ENCODE peak calls at places on chromosomes 2 and 18, in seven cellular contexts. One of them, this sample, is unnamed.

GRCh38 chr18:36593001-36593400 is 235.8 kb downstream of the TPGS2 start:
- DNase-seq in NCI-H187: no peak
- DNase-seq in HT1080: peak
- DNase-seq in activated naive CD4-positive, alpha-beta T cell treated with Interleukin-2 at 50 U/mL for 16 hours: no peak
- DNase-seq in tibial artery: no peak
- DNase-seq in M059J: peak
- DNase-seq in stimulated activated naive CD4-positive, alpha-beta T cell: no peak
- DNase-seq in this sample: no peak

GRCh38 chr2:189782221-189782671 is 1.9 kb downstream of the ORMDL1 start:
- DNase-seq in NCI-H187: no peak
- DNase-seq in HT1080: no peak
- DNase-seq in activated naive CD4-positive, alpha-beta T cell treated with Interleukin-2 at 50 U/mL for 16 hours: peak
- DNase-seq in tibial artery: no peak
- DNase-seq in M059J: no peak
- DNase-seq in stimulated activated naive CD4-positive, alpha-beta T cell: no peak
- DNase-seq in this sample: no peak

GRCh38 chr2:18829976-18830375 is 240.6 kb upstream of the NT5C1B start:
- DNase-seq in NCI-H187: no peak
- DNase-seq in HT1080: no peak
- DNase-seq in activated naive CD4-positive, alpha-beta T cell treated with Interleukin-2 at 50 U/mL for 16 hours: no peak
- DNase-seq in tibial artery: no peak
- DNase-seq in M059J: no peak
- DNase-seq in stimulated activated naive CD4-positive, alpha-beta T cell: no peak
- DNase-seq in this sample: no peak

GRCh38 chr2:152037711-152038110 is 61.1 kb downstream of the CACNB4 start:
- DNase-seq in NCI-H187: no peak
- DNase-seq in HT1080: no peak
- DNase-seq in activated naive CD4-positive, alpha-beta T cell treated with Interleukin-2 at 50 U/mL for 16 hours: no peak
- DNase-seq in tibial artery: peak
- DNase-seq in M059J: no peak
- DNase-seq in stimulated activated naive CD4-positive, alpha-beta T cell: no peak
- DNase-seq in this sample: no peak

GRCh38 chr2:166234112-166234846 is 106.5 kb upstream of the SCN1A start:
- DNase-seq in NCI-H187: no peak
- DNase-seq in HT1080: peak
- DNase-seq in activated naive CD4-positive, alpha-beta T cell treated with Interleukin-2 at 50 U/mL for 16 hours: no peak
- DNase-seq in tibial artery: no peak
- DNase-seq in M059J: peak
- DNase-seq in stimulated activated naive CD4-positive, alpha-beta T cell: no peak
- DNase-seq in this sample: no peak

GRCh38 chr18:48022021-48022420 is 91.6 kb upstream of the SMAD2 start:
- DNase-seq in NCI-H187: no peak
- DNase-seq in HT1080: no peak
- DNase-seq in activated naive CD4-positive, alpha-beta T cell treated with Interleukin-2 at 50 U/mL for 16 hours: no peak
- DNase-seq in tibial artery: peak
- DNase-seq in M059J: no peak
- DNase-seq in stimulated activated naive CD4-positive, alpha-beta T cell: no peak
- DNase-seq in this sample: no peak

GRCh38 chr2:15939854-15940660 is at the start of gene MYCN:
- DNase-seq in NCI-H187: peak
- DNase-seq in HT1080: no peak
- DNase-seq in activated naive CD4-positive, alpha-beta T cell treated with Interleukin-2 at 50 U/mL for 16 hours: peak
- DNase-seq in tibial artery: no peak
- DNase-seq in M059J: peak
- DNase-seq in stimulated activated naive CD4-positive, alpha-beta T cell: peak
- DNase-seq in this sample: peak

GRCh38 chr18:31835528-31836138 is 75.0 kb upstream of the SLC25A52 start:
- DNase-seq in NCI-H187: no peak
- DNase-seq in HT1080: no peak
- DNase-seq in activated naive CD4-positive, alpha-beta T cell treated with Interleukin-2 at 50 U/mL for 16 hours: no peak
- DNase-seq in tibial artery: no peak
- DNase-seq in M059J: peak
- DNase-seq in stimulated activated naive CD4-positive, alpha-beta T cell: no peak
- DNase-seq in this sample: no peak

GRCh38 chr2:124264496-124265160 is 239.5 kb downstream of the CNTNAP5 start:
- DNase-seq in NCI-H187: no peak
- DNase-seq in HT1080: peak
- DNase-seq in activated naive CD4-positive, alpha-beta T cell treated with Interleukin-2 at 50 U/mL for 16 hours: no peak
- DNase-seq in tibial artery: no peak
- DNase-seq in M059J: peak
- DNase-seq in stimulated activated naive CD4-positive, alpha-beta T cell: no peak
- DNase-seq in this sample: no peak

GRCh38 chr2:62939735-62940491 is 110.7 kb upstream of the OTX1 start:
- DNase-seq in NCI-H187: no peak
- DNase-seq in HT1080: peak
- DNase-seq in activated naive CD4-positive, alpha-beta T cell treated with Interleukin-2 at 50 U/mL for 16 hours: no peak
- DNase-seq in tibial artery: no peak
- DNase-seq in M059J: peak
- DNase-seq in stimulated activated naive CD4-positive, alpha-beta T cell: no peak
- DNase-seq in this sample: no peak

GRCh38 chr2:128780434-128781080 is 461.9 kb upstream of the HS6ST1 start:
- DNase-seq in NCI-H187: no peak
- DNase-seq in HT1080: no peak
- DNase-seq in activated naive CD4-positive, alpha-beta T cell treated with Interleukin-2 at 50 U/mL for 16 hours: no peak
- DNase-seq in tibial artery: no peak
- DNase-seq in M059J: no peak
- DNase-seq in stimulated activated naive CD4-positive, alpha-beta T cell: no peak
- DNase-seq in this sample: no peak

GRCh38 chr18:55861266-55861665 is 273.3 kb upstream of the TCF4 start:
- DNase-seq in NCI-H187: no peak
- DNase-seq in HT1080: peak
- DNase-seq in activated naive CD4-positive, alpha-beta T cell treated with Interleukin-2 at 50 U/mL for 16 hours: no peak
- DNase-seq in tibial artery: no peak
- DNase-seq in M059J: peak
- DNase-seq in stimulated activated naive CD4-positive, alpha-beta T cell: no peak
- DNase-seq in this sample: peak

GRCh38 chr2:68900496-68901198 is 29.4 kb upstream of the BMP10 start:
- DNase-seq in NCI-H187: no peak
- DNase-seq in HT1080: no peak
- DNase-seq in activated naive CD4-positive, alpha-beta T cell treated with Interleukin-2 at 50 U/mL for 16 hours: no peak
- DNase-seq in tibial artery: no peak
- DNase-seq in M059J: no peak
- DNase-seq in stimulated activated naive CD4-positive, alpha-beta T cell: no peak
- DNase-seq in this sample: no peak